ENCODE peak calls at places on chromosomes 3 and 15, in seven cellular contexts. Z, V, S, G, L, B and E are unnamed samples. For H3K4me1 and H3K27me3, the result is how much of the 10 kb centered on the place peaks cover.

GRCh38 chr3:183430325-183430957 is 2.0 kb upstream of the MCF2L2 start:
- DNase-seq in Z (no peak), B (no peak), G (no peak), V (no peak), L (peak), S (no peak), E (no peak)

GRCh38 chr3:108182339-108182738 is 39.9 kb downstream of the IFT57 start:
- DNase-seq in L (no peak), B (no peak), V (peak), Z (no peak), S (no peak), G (no peak), E (no peak)

GRCh38 chr3:33115024-33115768 is 1.4 kb downstream of the CRTAP start:
- DNase-seq in Z (peak), V (peak), L (no peak), G (peak), B (peak), S (peak), E (peak)

GRCh38 chr3:116920836-116921596 is 211.4 kb downstream of the TUSC7 start:
- DNase-seq in Z (no peak), S (no peak), B (no peak), L (no peak), G (no peak), V (no peak), E (no peak)

GRCh38 chr3:146521356-146521755 is 23.1 kb downstream of the PLSCR1 start:
- DNase-seq in L (no peak), G (no peak), V (no peak), B (no peak), S (no peak), Z (no peak), E (no peak)

GRCh38 chr3:156795890-156796451 is 30.2 kb upstream of the LEKR1 start:
- DNase-seq in B (no peak), V (no peak), S (peak), L (peak), G (no peak), Z (no peak), E (no peak)

GRCh38 chr3:32399030-32399620 is 7.5 kb downstream of the CMTM7 start:
- DNase-seq in V (no peak), G (no peak), L (peak), B (no peak), Z (no peak), S (peak), E (peak)

GRCh38 chr3:13881536-13882410 is 1.9 kb upstream of the WNT7A start:
- DNase-seq in V (no peak), B (no peak), Z (no peak), G (no peak), S (no peak), L (no peak), E (no peak)

GRCh38 chr15:90530250-90531051 is 728 bp downstream of the CRTC3 start:
- DNase-seq in B (peak), V (peak), L (peak), S (peak), G (peak), Z (no peak), E (peak)

GRCh38 chr3:124856687-124857086 is 30.5 kb downstream of the ITGB5 start:
- DNase-seq in B (no peak), G (no peak), S (no peak), L (no peak), Z (no peak), V (no peak), E (no peak)

GRCh38 chr15:100784493-100785180 is 95.0 kb upstream of the ALDH1A3 start:
- DNase-seq in L (no peak), V (no peak), G (no peak), S (no peak), Z (no peak), B (no peak), E (peak)

GRCh38 chr3:71160800-71161546 is 422.6 kb downstream of the FOXP1 start:
- DNase-seq in L (peak), Z (no peak), B (no peak), S (no peak), V (peak), G (no peak), E (no peak)

GRCh38 chr15:72112111-72112510 is 5.8 kb downstream of the MYO9A start:
- DNase-seq in B (no peak), L (no peak), G (no peak), S (peak), V (no peak), Z (no peak), E (no peak)

GRCh38 chr15:92807971-92808571 is 92.1 kb upstream of the CHD2 start:
- DNase-seq in B (no peak), L (peak), V (no peak), Z (no peak), G (peak), S (peak), E (peak)
- H3K27ac ChIP-seq in B (peak), L (peak), V (peak), Z (peak), G (peak), S (peak), E (peak)

GRCh38 chr3:171936231-171936841 is 93.2 kb downstream of the TMEM212 start:
- DNase-seq in G (no peak), L (no peak), S (peak), B (peak), V (peak), Z (no peak), E (no peak)

GRCh38 chr3:171932153-171932567 is 89.0 kb downstream of the TMEM212 start:
- DNase-seq in Z (no peak), V (no peak), S (no peak), L (no peak), G (no peak), B (no peak), E (no peak)

GRCh38 chr3:171935261-171936123 is 92.3 kb downstream of the TMEM212 start:
- DNase-seq in G (no peak), B (no peak), L (no peak), S (no peak), V (no peak), Z (no peak), E (no peak)

DNA sequence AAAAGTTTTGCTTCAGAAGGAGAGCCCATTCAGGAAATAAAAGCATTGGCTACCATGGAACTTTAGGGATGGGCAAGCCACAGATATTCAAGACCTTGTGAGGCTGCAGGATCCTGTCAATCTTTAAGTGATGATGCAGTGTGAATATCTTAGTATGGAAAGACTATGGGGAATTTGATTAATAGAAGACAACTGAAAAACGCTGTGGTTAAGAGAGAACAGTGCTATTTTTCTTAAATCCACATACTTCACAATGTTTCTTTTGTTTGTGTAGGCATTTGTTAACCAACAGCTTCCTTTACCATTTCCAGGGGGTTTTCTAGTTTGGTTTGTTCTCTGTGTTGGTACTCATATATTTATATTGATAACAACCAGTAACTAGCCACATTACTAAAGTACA is 90.3 kb downstream of the TMEM212 start:
- DNase-seq in G (no peak), V (peak), Z (no peak), S (no peak), L (no peak), B (no peak), E (no peak)
- H3K4me1 ChIP-seq in G (under half), V (under half), Z (under half), S (under half), L (under half), B (under half), E (under half)

GRCh38 chr3:151468284-151468917 is 7.5 kb upstream of the IGSF10 start:
- DNase-seq in L (peak), Z (peak), V (peak), G (peak), B (peak), S (peak), E (peak)
- H3K27me3 ChIP-seq in L (under half), Z (under half), V (under half), G (under half), B (under half), S (under half), E (under half)

GRCh38 chr3:192885374-192885773 is 32.3 kb downstream of the MB21D2 start:
- DNase-seq in Z (no peak), S (no peak), V (no peak), L (no peak), B (no peak), G (no peak), E (no peak)

GRCh38 chr3:192887047-192887446 is 30.6 kb downstream of the MB21D2 start:
- DNase-seq in V (peak), S (peak), L (peak), G (no peak), B (no peak), Z (peak), E (no peak)

GRCh38 chr3:192888121-192888520 is 29.5 kb downstream of the MB21D2 start:
- DNase-seq in Z (no peak), S (no peak), G (no peak), L (no peak), B (no peak), V (peak), E (no peak)

GRCh38 chr3:192889694-192890093 is 28.0 kb downstream of the MB21D2 start:
- DNase-seq in L (no peak), Z (no peak), B (no peak), V (peak), G (no peak), S (no peak), E (no peak)

GRCh38 chr3:192887701-192888100 is 30.0 kb downstream of the MB21D2 start:
- DNase-seq in V (no peak), L (peak), G (no peak), Z (no peak), S (no peak), B (no peak), E (no peak)
- H3K27ac ChIP-seq in V (peak), L (no peak), G (no peak), Z (no peak), S (no peak), B (no peak), E (no peak)

DNA sequence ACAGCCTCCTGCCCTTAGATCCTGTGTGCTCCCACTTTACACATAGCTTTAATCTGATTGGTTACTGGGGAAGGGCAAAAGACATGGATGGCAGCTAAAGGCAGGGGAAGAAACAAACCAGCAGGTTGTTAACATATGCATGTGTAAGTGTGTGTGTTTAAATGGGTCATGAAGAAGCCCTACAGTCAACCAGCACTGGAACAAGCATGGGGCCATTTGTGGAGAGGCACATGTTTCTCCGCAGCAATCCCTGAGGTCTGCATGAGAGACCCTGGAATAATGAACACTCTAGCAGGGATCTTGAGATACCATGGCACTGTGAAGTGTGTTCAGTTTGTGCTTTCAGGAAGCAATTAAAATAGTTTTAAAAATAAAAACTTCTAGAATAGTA is 6.0 kb downstream of the KLF13 start:
- DNase-seq in S (no peak), Z (no peak), G (no peak), V (no peak), B (no peak), L (no peak), E (no peak)
- H3K4me1 ChIP-seq in S (under half), Z (under half), G (half or more), V (under half), B (under half), L (half or more), E (under half)

GRCh38 chr15:58062983-58063382 is 2.5 kb downstream of the ALDH1A2 start:
- DNase-seq in Z (no peak), B (no peak), V (no peak), S (no peak), L (no peak), G (no peak), E (no peak)

GRCh38 chr15:58063612-58064011 is 1.9 kb downstream of the ALDH1A2 start:
- DNase-seq in B (no peak), G (no peak), Z (no peak), V (no peak), S (no peak), L (no peak), E (no peak)

GRCh38 chr15:58065011-58065444 is 483 bp downstream of the ALDH1A2 start:
- DNase-seq in V (no peak), Z (no peak), L (no peak), G (peak), B (peak), S (peak), E (peak)

GRCh38 chr15:58065445-58066041 is at the start of gene ALDH1A2:
- DNase-seq in L (no peak), V (no peak), S (peak), B (peak), Z (no peak), G (peak), E (no peak)

GRCh38 chr15:58064119-58065010 is 1.1 kb downstream of the ALDH1A2 start:
- DNase-seq in L (no peak), V (no peak), B (no peak), G (no peak), S (no peak), Z (no peak), E (no peak)
- H3K27me3 ChIP-seq in L (under half), V (half or more), B (under half), G (half or more), S (half or more), Z (under half), E (half or more)

GRCh38 chr15:83848315-83849050 is 194.6 kb downstream of the ADAMTSL3 start:
- DNase-seq in Z (no peak), G (no peak), L (no peak), V (peak), B (no peak), S (peak), E (no peak)
- H3K27ac ChIP-seq in Z (no peak), G (peak), L (no peak), V (no peak), B (peak), S (no peak), E (peak)

GRCh38 chr3:4986175-4986610 is 7.0 kb downstream of the BHLHE40 start:
- DNase-seq in V (peak), S (peak), L (no peak), G (no peak), B (no peak), Z (no peak), E (no peak)

GRCh38 chr3:4989649-4989966 is 10.4 kb downstream of the BHLHE40 start:
- DNase-seq in L (no peak), B (no peak), V (no peak), S (no peak), Z (no peak), G (no peak), E (no peak)

GRCh38 chr3:4986611-4987373 is 7.6 kb downstream of the BHLHE40 start:
- DNase-seq in B (peak), V (peak), S (peak), Z (peak), G (peak), L (peak), E (peak)

GRCh38 chr3:4988815-4989648 is 9.8 kb downstream of the BHLHE40 start:
- DNase-seq in S (peak), G (peak), V (peak), Z (no peak), B (peak), L (no peak), E (peak)

DNA sequence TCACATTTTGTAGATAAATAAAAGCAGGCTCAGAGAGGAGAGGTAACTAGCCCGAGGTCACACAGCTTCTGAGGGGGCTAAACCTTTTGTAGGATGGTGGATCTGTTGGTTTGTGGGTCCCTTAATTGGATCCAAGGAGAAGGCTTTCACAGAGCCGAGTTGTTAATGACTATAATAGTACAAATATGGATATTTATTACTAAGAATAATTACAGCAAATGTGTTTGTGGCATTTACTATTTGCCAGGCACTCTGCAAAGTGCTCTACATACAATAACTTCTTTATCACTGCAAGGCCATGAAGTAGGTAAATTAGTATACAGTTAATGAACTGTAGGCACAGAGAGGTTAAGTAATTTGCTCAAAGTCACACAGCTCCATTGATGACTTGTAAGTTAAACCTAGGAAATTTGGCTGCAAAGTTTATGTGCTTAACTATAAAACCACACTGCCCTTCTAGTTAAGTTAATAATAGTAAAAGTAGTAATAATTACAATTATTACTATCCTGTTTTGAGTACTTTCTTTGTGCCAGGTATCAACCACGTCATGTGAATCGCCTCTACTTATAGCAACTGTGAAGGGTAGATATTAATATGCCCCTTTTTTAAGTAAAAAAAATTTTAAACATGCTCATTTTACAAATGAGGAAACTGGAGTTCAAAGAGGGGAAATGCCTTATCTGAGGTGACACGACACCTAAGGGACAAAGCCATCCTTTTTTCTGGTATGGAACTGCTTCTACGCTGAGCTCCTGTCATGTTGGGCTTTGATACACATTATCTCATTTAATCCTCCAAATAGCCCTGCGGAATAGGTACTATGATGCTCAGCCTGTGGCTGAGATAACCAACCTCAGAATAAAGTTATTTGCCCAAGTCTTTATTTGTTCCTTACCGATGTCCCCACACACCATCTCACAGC is 8.4 kb downstream of the BHLHE40 start:
- DNase-seq in V (no peak), S (no peak), Z (no peak), B (no peak), L (no peak), G (no peak), E (no peak)
- H3K4me1 ChIP-seq in V (under half), S (under half), Z (half or more), B (under half), L (under half), G (half or more), E (under half)